ENCODE peak calls at places on chromosomes 1 and 21, in four cellular contexts. One of them, this sample, is unnamed.

GRCh38 chr1:156106624-156107488 is 7.7 kb upstream of the LMNA start:
- DNase-seq in CD8-positive, alpha-beta T cell: no peak
- DNase-seq in heart right ventricle: peak
- DNase-seq in brain microvascular endothelial cell: no peak
- DNase-seq in this sample: no peak

GRCh38 chr1:111888740-111889376 is 100.6 kb downstream of the KCND3 start:
- DNase-seq in CD8-positive, alpha-beta T cell: no peak
- DNase-seq in heart right ventricle: no peak
- DNase-seq in brain microvascular endothelial cell: no peak
- DNase-seq in this sample: no peak

GRCh38 chr1:198462365-198463025 is 78.0 kb downstream of the ATP6V1G3 start:
- DNase-seq in CD8-positive, alpha-beta T cell: no peak
- DNase-seq in heart right ventricle: no peak
- DNase-seq in brain microvascular endothelial cell: peak
- DNase-seq in this sample: no peak

GRCh38 chr1:11563560-11564069 is 84.7 kb downstream of the DISP3 start:
- DNase-seq in CD8-positive, alpha-beta T cell: no peak
- DNase-seq in heart right ventricle: no peak
- DNase-seq in brain microvascular endothelial cell: no peak
- DNase-seq in this sample: no peak

GRCh38 chr1:240189386-240189989 is 97.8 kb downstream of the FMN2 start:
- DNase-seq in CD8-positive, alpha-beta T cell: no peak
- DNase-seq in heart right ventricle: peak
- DNase-seq in brain microvascular endothelial cell: peak
- DNase-seq in this sample: peak

GRCh38 chr1:9881838-9882249 is 28.2 kb downstream of the CTNNBIP1 start:
- DNase-seq in CD8-positive, alpha-beta T cell: no peak
- DNase-seq in heart right ventricle: no peak
- DNase-seq in brain microvascular endothelial cell: peak
- DNase-seq in this sample: no peak

GRCh38 chr21:44927587-44928461 is 7.1 kb upstream of the ITGB2 start:
- DNase-seq in CD8-positive, alpha-beta T cell: peak
- DNase-seq in heart right ventricle: no peak
- DNase-seq in brain microvascular endothelial cell: peak
- DNase-seq in this sample: peak

GRCh38 chr21:44303490-44303981 is 3.7 kb downstream of the PFKL start:
- DNase-seq in CD8-positive, alpha-beta T cell: no peak
- DNase-seq in heart right ventricle: no peak
- DNase-seq in brain microvascular endothelial cell: no peak
- DNase-seq in this sample: peak

GRCh38 chr1:15760520-15761211 is 2.1 kb downstream of the FBLIM1 start:
- DNase-seq in CD8-positive, alpha-beta T cell: no peak
- DNase-seq in heart right ventricle: peak
- DNase-seq in brain microvascular endothelial cell: peak
- DNase-seq in this sample: no peak

GRCh38 chr1:44281987-44282703 is 68.9 kb downstream of the DMAP1 start:
- DNase-seq in CD8-positive, alpha-beta T cell: no peak
- DNase-seq in heart right ventricle: no peak
- DNase-seq in brain microvascular endothelial cell: no peak
- DNase-seq in this sample: no peak

GRCh38 chr1:219085988-219086387 is 87.7 kb upstream of the LYPLAL1 start:
- DNase-seq in CD8-positive, alpha-beta T cell: no peak
- DNase-seq in heart right ventricle: no peak
- DNase-seq in brain microvascular endothelial cell: no peak
- DNase-seq in this sample: no peak

GRCh38 chr1:158978730-158979129 is 31.0 kb upstream of the IFI16 start:
- DNase-seq in CD8-positive, alpha-beta T cell: no peak
- DNase-seq in heart right ventricle: no peak
- DNase-seq in brain microvascular endothelial cell: no peak
- DNase-seq in this sample: no peak

GRCh38 chr1:61230523-61230922 is 148.2 kb downstream of the NFIA start:
- DNase-seq in CD8-positive, alpha-beta T cell: no peak
- DNase-seq in heart right ventricle: no peak
- DNase-seq in brain microvascular endothelial cell: no peak
- DNase-seq in this sample: no peak

GRCh38 chr1:20767271-20767670 is 19.8 kb downstream of the HP1BP3 start:
- DNase-seq in CD8-positive, alpha-beta T cell: no peak
- DNase-seq in heart right ventricle: no peak
- DNase-seq in brain microvascular endothelial cell: no peak
- DNase-seq in this sample: no peak

GRCh38 chr1:93178418-93178817 is 1.8 kb downstream of the TMED5 start:
- DNase-seq in CD8-positive, alpha-beta T cell: no peak
- DNase-seq in heart right ventricle: no peak
- DNase-seq in brain microvascular endothelial cell: no peak
- DNase-seq in this sample: no peak

GRCh38 chr1:3910769-3911520 is 10.9 kb upstream of the C1orf174 start:
- DNase-seq in CD8-positive, alpha-beta T cell: peak
- DNase-seq in heart right ventricle: peak
- DNase-seq in brain microvascular endothelial cell: peak
- DNase-seq in this sample: peak

GRCh38 chr21:25563399-25564116 is 43.7 kb downstream of the MRPL39 start:
- DNase-seq in CD8-positive, alpha-beta T cell: no peak
- DNase-seq in heart right ventricle: no peak
- DNase-seq in brain microvascular endothelial cell: no peak
- DNase-seq in this sample: no peak

GRCh38 chr21:41950941-41951408 is 2.8 kb downstream of the C2CD2 start:
- DNase-seq in CD8-positive, alpha-beta T cell: no peak
- DNase-seq in heart right ventricle: no peak
- DNase-seq in brain microvascular endothelial cell: no peak
- DNase-seq in this sample: no peak

GRCh38 chr1:154739654-154740053 is 130.4 kb downstream of the KCNN3 start:
- DNase-seq in CD8-positive, alpha-beta T cell: no peak
- DNase-seq in heart right ventricle: no peak
- DNase-seq in brain microvascular endothelial cell: no peak
- DNase-seq in this sample: no peak

GRCh38 chr1:1430114-1430982 is 5.1 kb upstream of the VWA1 start:
- DNase-seq in CD8-positive, alpha-beta T cell: no peak
- DNase-seq in heart right ventricle: peak
- DNase-seq in brain microvascular endothelial cell: no peak
- DNase-seq in this sample: peak

GRCh38 chr1:205592443-205593003 is 39.3 kb downstream of the ELK4 start:
- DNase-seq in CD8-positive, alpha-beta T cell: peak
- DNase-seq in heart right ventricle: no peak
- DNase-seq in brain microvascular endothelial cell: no peak
- DNase-seq in this sample: no peak

GRCh38 chr1:57018119-57018518 is 52.3 kb upstream of the C8B start:
- DNase-seq in CD8-positive, alpha-beta T cell: no peak
- DNase-seq in heart right ventricle: no peak
- DNase-seq in brain microvascular endothelial cell: no peak
- DNase-seq in this sample: no peak

GRCh38 chr1:30697977-30698376 is 25.4 kb downstream of the MATN1 start:
- DNase-seq in CD8-positive, alpha-beta T cell: no peak
- DNase-seq in heart right ventricle: no peak
- DNase-seq in brain microvascular endothelial cell: no peak
- DNase-seq in this sample: no peak

GRCh38 chr21:30345014-30345413 is 3.4 kb downstream of the KRTAP23-1 start:
- DNase-seq in CD8-positive, alpha-beta T cell: no peak
- DNase-seq in heart right ventricle: no peak
- DNase-seq in brain microvascular endothelial cell: no peak
- DNase-seq in this sample: no peak

GRCh38 chr21:13854638-13855037 is 245.1 kb downstream of the POTED start:
- DNase-seq in CD8-positive, alpha-beta T cell: no peak
- DNase-seq in heart right ventricle: no peak
- DNase-seq in brain microvascular endothelial cell: no peak
- DNase-seq in this sample: no peak

GRCh38 chr1:235004840-235005391 is 123.7 kb downstream of the TOMM20 start:
- DNase-seq in CD8-positive, alpha-beta T cell: no peak
- DNase-seq in heart right ventricle: no peak
- DNase-seq in brain microvascular endothelial cell: no peak
- DNase-seq in this sample: no peak

GRCh38 chr1:69737527-69738176 is 169.9 kb downstream of the LRRC7 start:
- DNase-seq in CD8-positive, alpha-beta T cell: no peak
- DNase-seq in heart right ventricle: peak
- DNase-seq in brain microvascular endothelial cell: peak
- DNase-seq in this sample: peak

GRCh38 chr1:246571953-246572352 is 5.7 kb downstream of the CNST start:
- DNase-seq in CD8-positive, alpha-beta T cell: no peak
- DNase-seq in heart right ventricle: no peak
- DNase-seq in brain microvascular endothelial cell: no peak
- DNase-seq in this sample: no peak
- TF ChIP-seq CTCF in CD8-positive, alpha-beta T cell: no peak
- TF ChIP-seq CTCF in heart right ventricle: no peak
- TF ChIP-seq CTCF in brain microvascular endothelial cell: no peak
- TF ChIP-seq CTCF in this sample: no peak

DNA sequence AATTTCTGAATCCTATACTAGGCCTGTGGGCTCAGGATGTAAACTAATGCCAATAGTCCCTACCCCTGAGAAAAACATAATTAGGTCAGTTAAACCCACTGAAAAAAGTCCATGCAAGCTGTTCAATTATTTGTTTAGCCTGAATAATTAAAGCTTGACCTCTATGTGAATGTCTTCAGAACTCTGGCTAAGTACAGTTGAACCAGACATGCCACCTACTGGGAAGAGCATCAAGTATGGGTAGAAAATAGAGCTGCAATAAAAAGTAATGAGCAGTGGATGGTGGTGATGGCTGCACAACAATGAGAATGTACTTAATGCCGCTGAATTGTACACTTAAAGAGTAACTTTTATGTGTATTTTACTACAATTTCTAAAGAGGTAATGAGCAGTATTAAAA is 23.6 kb upstream of the SLC19A2 start:
- DNase-seq in CD8-positive, alpha-beta T cell: no peak
- DNase-seq in heart right ventricle: no peak
- DNase-seq in brain microvascular endothelial cell: no peak
- DNase-seq in this sample: peak
- TF ChIP-seq CTCF in CD8-positive, alpha-beta T cell: no peak
- TF ChIP-seq CTCF in heart right ventricle: peak
- TF ChIP-seq CTCF in brain microvascular endothelial cell: no peak
- TF ChIP-seq CTCF in this sample: no peak

GRCh38 chr1:246811985-246812384 is 87.8 kb downstream of the SCCPDH start:
- DNase-seq in CD8-positive, alpha-beta T cell: no peak
- DNase-seq in heart right ventricle: no peak
- DNase-seq in brain microvascular endothelial cell: no peak
- DNase-seq in this sample: no peak

GRCh38 chr1:246803891-246804290 is 79.7 kb downstream of the SCCPDH start:
- DNase-seq in CD8-positive, alpha-beta T cell: peak
- DNase-seq in heart right ventricle: no peak
- DNase-seq in brain microvascular endothelial cell: no peak
- DNase-seq in this sample: no peak

GRCh38 chr1:246805135-246805716 is 81.0 kb downstream of the SCCPDH start:
- DNase-seq in CD8-positive, alpha-beta T cell: no peak
- DNase-seq in heart right ventricle: no peak
- DNase-seq in brain microvascular endothelial cell: no peak
- DNase-seq in this sample: no peak

GRCh38 chr1:246814890-246815289 is 90.7 kb downstream of the SCCPDH start:
- DNase-seq in CD8-positive, alpha-beta T cell: no peak
- DNase-seq in heart right ventricle: no peak
- DNase-seq in brain microvascular endothelial cell: no peak
- DNase-seq in this sample: no peak

GRCh38 chr1:246809473-246809872 is 85.3 kb downstream of the SCCPDH start:
- DNase-seq in CD8-positive, alpha-beta T cell: no peak
- DNase-seq in heart right ventricle: no peak
- DNase-seq in brain microvascular endothelial cell: no peak
- DNase-seq in this sample: no peak
- TF ChIP-seq CTCF in CD8-positive, alpha-beta T cell: no peak
- TF ChIP-seq CTCF in heart right ventricle: no peak
- TF ChIP-seq CTCF in brain microvascular endothelial cell: peak
- TF ChIP-seq CTCF in this sample: no peak

GRCh38 chr1:222921951-222922350 is 107.1 kb downstream of the DISP1 start:
- DNase-seq in CD8-positive, alpha-beta T cell: no peak
- DNase-seq in heart right ventricle: no peak
- DNase-seq in brain microvascular endothelial cell: no peak
- DNase-seq in this sample: no peak

GRCh38 chr1:222928212-222928611 is 113.4 kb downstream of the DISP1 start:
- DNase-seq in CD8-positive, alpha-beta T cell: no peak
- DNase-seq in heart right ventricle: peak
- DNase-seq in brain microvascular endothelial cell: peak
- DNase-seq in this sample: no peak

GRCh38 chr1:222923506-222923905 is 108.7 kb downstream of the DISP1 start:
- DNase-seq in CD8-positive, alpha-beta T cell: no peak
- DNase-seq in heart right ventricle: no peak
- DNase-seq in brain microvascular endothelial cell: peak
- DNase-seq in this sample: no peak

GRCh38 chr1:222926566-222926965 is 111.7 kb downstream of the DISP1 start:
- DNase-seq in CD8-positive, alpha-beta T cell: no peak
- DNase-seq in heart right ventricle: no peak
- DNase-seq in brain microvascular endothelial cell: no peak
- DNase-seq in this sample: no peak

DNA sequence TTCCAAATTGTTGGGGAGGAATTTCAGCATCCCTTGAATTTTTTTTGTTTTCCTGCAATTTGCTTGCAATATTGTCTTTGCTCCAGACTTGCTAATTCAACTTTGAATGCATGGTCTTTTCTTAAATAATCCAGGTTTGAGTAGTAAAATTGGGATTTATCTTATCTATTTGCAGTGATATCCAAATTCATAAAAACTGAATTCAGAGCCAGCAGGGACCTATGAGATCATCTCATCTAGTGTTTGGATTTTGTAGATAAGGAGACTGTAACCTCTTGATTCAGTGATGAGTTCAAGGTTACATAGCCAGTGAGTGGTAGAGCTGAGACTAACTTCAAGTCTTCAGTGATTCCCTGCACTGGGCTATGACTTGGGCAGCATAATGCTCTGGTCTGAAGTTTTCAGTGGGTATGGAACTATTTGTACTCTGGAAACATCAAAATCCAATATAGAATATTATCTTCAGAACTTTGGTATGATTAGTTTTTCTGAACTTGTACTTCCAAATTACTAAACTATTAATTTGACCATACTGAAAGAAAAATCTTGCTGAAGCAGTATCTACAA is 109.4 kb downstream of the DISP1 start:
- DNase-seq in CD8-positive, alpha-beta T cell: no peak
- DNase-seq in heart right ventricle: no peak
- DNase-seq in brain microvascular endothelial cell: no peak
- DNase-seq in this sample: no peak
- TF ChIP-seq CTCF in CD8-positive, alpha-beta T cell: no peak
- TF ChIP-seq CTCF in heart right ventricle: no peak
- TF ChIP-seq CTCF in brain microvascular endothelial cell: no peak
- TF ChIP-seq CTCF in this sample: no peak